ENCODE peak calls at places on chromosomes 11 and 22, in five cellular contexts. P, Z, Q, Y and U are unnamed samples.

GRCh38 chr11:111526501-111526900 is 11.9 kb downstream of the HOATZ start:
- ATAC-seq in P (no peak), Z (no peak), Q (no peak), Y (no peak), U (no peak)

GRCh38 chr11:73671701-73672100 is 25.3 kb downstream of the PLEKHB1 start:
- ATAC-seq in P (peak), Z (no peak), Q (peak), Y (no peak), U (peak)

GRCh38 chr11:76783901-76784813 is 1.0 kb downstream of the TSKU start:
- ATAC-seq in P (peak), Z (no peak), Q (peak), Y (peak), U (peak)

GRCh38 chr22:43088616-43088978 is 594 bp downstream of the TTLL1 start:
- ATAC-seq in P (no peak), Z (no peak), Q (no peak), Y (no peak), U (no peak)

GRCh38 chr11:70212227-70212811 is 9.2 kb downstream of the FADD start:
- ATAC-seq in P (no peak), Z (no peak), Q (peak), Y (peak), U (no peak)

GRCh38 chr11:78201096-78201495 is 12.4 kb downstream of the USP35 start:
- ATAC-seq in P (peak), Z (no peak), Q (peak), Y (no peak), U (no peak)

GRCh38 chr22:50506611-50507420 is 686 bp downstream of the LMF2 start:
- ATAC-seq in P (peak), Z (no peak), Q (peak), Y (peak), U (no peak)

GRCh38 chr11:15649371-15650104 is 534.8 kb downstream of the INSC start:
- ATAC-seq in P (no peak), Z (no peak), Q (no peak), Y (no peak), U (no peak)

GRCh38 chr11:28342704-28343103 is 234.5 kb downstream of the METTL15 start:
- ATAC-seq in P (no peak), Z (no peak), Q (no peak), Y (no peak), U (no peak)

GRCh38 chr11:106087815-106088435 is 10.5 kb downstream of the AASDHPPT start:
- ATAC-seq in P (peak), Z (peak), Q (no peak), Y (peak), U (no peak)

GRCh38 chr11:59394186-59394585 is 32.0 kb downstream of the OR5A2 start:
- ATAC-seq in P (no peak), Z (no peak), Q (no peak), Y (no peak), U (no peak)

GRCh38 chr22:40397436-40397835 is 27.0 kb downstream of the SGSM3 start:
- ATAC-seq in P (no peak), Z (no peak), Q (peak), Y (peak), U (no peak)

GRCh38 chr11:47104337-47104950 is 72.2 kb downstream of the ARFGAP2 start:
- ATAC-seq in P (no peak), Z (no peak), Q (no peak), Y (no peak), U (no peak)

GRCh38 chr11:44066732-44067131 is 662 bp downstream of the ACCS start:
- ATAC-seq in P (peak), Z (no peak), Q (no peak), Y (peak), U (peak)